ENCODE peak calls at places on chromosomes 6 and 20, in six cellular contexts. U, H, N, C, X and S are unnamed samples.

GRCh38 chr6:158445426-158446085 is 114.3 kb upstream of the TMEM181 start:
- DNase-seq in U (no peak), H (no peak), N (no peak), C (no peak), X (no peak), S (no peak)

GRCh38 chr6:14452567-14453527 is 335.3 kb downstream of the CD83 start:
- DNase-seq in U (no peak), H (no peak), N (no peak), C (no peak), X (no peak), S (no peak)

GRCh38 chr20:41951615-41952014 is 333.4 kb upstream of the CHD6 start:
- DNase-seq in U (no peak), H (no peak), N (no peak), C (no peak), X (no peak), S (no peak)

GRCh38 chr6:133688705-133689492 is 200.0 kb upstream of the TCF21 start:
- DNase-seq in U (no peak), H (no peak), N (no peak), C (no peak), X (no peak), S (no peak)

GRCh38 chr20:51562334-51563140 is 20.0 kb upstream of the NFATC2 start:
- DNase-seq in U (peak), H (peak), N (peak), C (peak), X (peak), S (peak)

GRCh38 chr20:21048841-21049273 is 57.3 kb downstream of the LINC00237 start:
- DNase-seq in U (no peak), H (no peak), N (no peak), C (peak), X (peak), S (no peak)

GRCh38 chr20:45998337-45998736 is 10.4 kb upstream of the MMP9 start:
- DNase-seq in U (no peak), H (no peak), N (no peak), C (no peak), X (peak), S (no peak)

GRCh38 chr6:66771626-66772025 is 1064.6 kb upstream of the EYS start:
- DNase-seq in U (no peak), H (no peak), N (no peak), C (no peak), X (no peak), S (no peak)

GRCh38 chr20:10077081-10077471 is 42.3 kb downstream of the ANKEF1 start:
- DNase-seq in U (no peak), H (no peak), N (no peak), C (no peak), X (no peak), S (no peak)

GRCh38 chr6:164085552-164086325 is 671.2 kb downstream of the QKI start:
- DNase-seq in U (peak), H (peak), N (no peak), C (no peak), X (no peak), S (no peak)

GRCh38 chr20:4722993-4723392 is 1.3 kb downstream of the PRND start:
- DNase-seq in U (no peak), H (no peak), N (no peak), C (no peak), X (no peak), S (no peak)

GRCh38 chr6:88871498-88871897 is 91.9 kb downstream of the RNGTT start:
- DNase-seq in U (no peak), H (no peak), N (no peak), C (no peak), X (no peak), S (no peak)

GRCh38 chr6:75098709-75099108 is 107.1 kb downstream of the COL12A1 start:
- DNase-seq in U (no peak), H (peak), N (peak), C (peak), X (peak), S (no peak)

GRCh38 chr20:19850190-19850533 is 92.1 kb downstream of the RIN2 start:
- DNase-seq in U (no peak), H (no peak), N (no peak), C (no peak), X (no peak), S (no peak)

GRCh38 chr6:104326173-104327001 is 533.3 kb downstream of the HACE1 start:
- DNase-seq in U (no peak), H (no peak), N (no peak), C (no peak), X (no peak), S (no peak)

GRCh38 chr20:37218431-37218830 is 39.1 kb upstream of the MROH8 start:
- DNase-seq in U (no peak), H (no peak), N (no peak), C (no peak), X (no peak), S (no peak)

GRCh38 chr20:37388831-37389230 is 42.9 kb downstream of the SRC start:
- DNase-seq in U (no peak), H (no peak), N (no peak), C (no peak), X (peak), S (peak)

GRCh38 chr6:110265273-110265672 is 85.0 kb downstream of the CDC40 start:
- DNase-seq in U (no peak), H (no peak), N (no peak), C (no peak), X (no peak), S (no peak)

GRCh38 chr6:91407706-91408105 is 820.8 kb upstream of the MAP3K7 start:
- DNase-seq in U (no peak), H (no peak), N (no peak), C (no peak), X (no peak), S (no peak)

GRCh38 chr6:2516059-2516458 is 234.7 kb downstream of the MYLK4 start:
- DNase-seq in U (no peak), H (no peak), N (no peak), C (no peak), X (no peak), S (no peak)

GRCh38 chr6:44342489-44342888 is at the start of gene SPATS1:
- DNase-seq in U (peak), H (peak), N (no peak), C (no peak), X (no peak), S (no peak)

GRCh38 chr6:114063956-114064355 is 93.0 kb upstream of the HDAC2 start:
- DNase-seq in U (no peak), H (no peak), N (peak), C (no peak), X (no peak), S (no peak)

GRCh38 chr6:116280161-116280959 is 630 bp upstream of the TSPYL1 start:
- DNase-seq in U (no peak), H (no peak), N (peak), C (no peak), X (no peak), S (no peak)

GRCh38 chr6:131792091-131792496 is 15.7 kb upstream of the ENPP1 start:
- DNase-seq in U (no peak), H (no peak), N (peak), C (no peak), X (no peak), S (no peak)

GRCh38 chr6:129501401-129502051 is 208.5 kb downstream of the ARHGAP18 start:
- DNase-seq in U (no peak), H (no peak), N (peak), C (no peak), X (no peak), S (no peak)

GRCh38 chr20:39473533-39473932 is 511.4 kb downstream of the DHX35 start:
- DNase-seq in U (no peak), H (no peak), N (no peak), C (no peak), X (no peak), S (no peak)

GRCh38 chr6:131173680-131174079 is 38.4 kb downstream of the AKAP7 start:
- DNase-seq in U (no peak), H (no peak), N (peak), C (no peak), X (no peak), S (no peak)

GRCh38 chr6:17474289-17474688 is 80.9 kb downstream of the CAP2 start:
- DNase-seq in U (no peak), H (no peak), N (no peak), C (no peak), X (no peak), S (no peak)

GRCh38 chr6:17475845-17476244 is 82.5 kb downstream of the CAP2 start:
- DNase-seq in U (no peak), H (no peak), N (no peak), C (no peak), X (no peak), S (no peak)

GRCh38 chr6:17477356-17477755 is 84.0 kb downstream of the CAP2 start:
- DNase-seq in U (no peak), H (no peak), N (no peak), C (no peak), X (no peak), S (no peak)

GRCh38 chr6:17478223-17478907 is 85.0 kb downstream of the CAP2 start:
- DNase-seq in U (no peak), H (peak), N (no peak), C (no peak), X (no peak), S (no peak)

GRCh38 chr6:17476506-17476905 is 83.1 kb downstream of the CAP2 start:
- DNase-seq in U (no peak), H (peak), N (no peak), C (no peak), X (no peak), S (no peak)
- TF ChIP-seq POLR2A in U (no peak), H (no peak), N (no peak), C (no peak), X (no peak), S (no peak)

GRCh38 chr6:73519943-73520687 is 717 bp downstream of the EEF1A1 start:
- DNase-seq in U (peak), H (peak), N (peak), C (no peak), X (peak), S (peak)

GRCh38 chr6:73513496-73513854 is 7.4 kb downstream of the EEF1A1 start:
- DNase-seq in U (no peak), H (no peak), N (peak), C (no peak), X (no peak), S (no peak)

GRCh38 chr6:73514746-73515110 is 6.1 kb downstream of the EEF1A1 start:
- DNase-seq in U (no peak), H (no peak), N (peak), C (no peak), X (no peak), S (no peak)

GRCh38 chr6:73515204-73516101 is 5.4 kb downstream of the EEF1A1 start:
- DNase-seq in U (no peak), H (no peak), N (peak), C (no peak), X (no peak), S (no peak)

GRCh38 chr6:73516712-73517489 is 3.9 kb downstream of the EEF1A1 start:
- DNase-seq in U (no peak), H (no peak), N (peak), C (no peak), X (no peak), S (no peak)
- TF ChIP-seq POLR2A in U (no peak), H (no peak), N (peak), C (no peak), X (peak), S (no peak)

DNA sequence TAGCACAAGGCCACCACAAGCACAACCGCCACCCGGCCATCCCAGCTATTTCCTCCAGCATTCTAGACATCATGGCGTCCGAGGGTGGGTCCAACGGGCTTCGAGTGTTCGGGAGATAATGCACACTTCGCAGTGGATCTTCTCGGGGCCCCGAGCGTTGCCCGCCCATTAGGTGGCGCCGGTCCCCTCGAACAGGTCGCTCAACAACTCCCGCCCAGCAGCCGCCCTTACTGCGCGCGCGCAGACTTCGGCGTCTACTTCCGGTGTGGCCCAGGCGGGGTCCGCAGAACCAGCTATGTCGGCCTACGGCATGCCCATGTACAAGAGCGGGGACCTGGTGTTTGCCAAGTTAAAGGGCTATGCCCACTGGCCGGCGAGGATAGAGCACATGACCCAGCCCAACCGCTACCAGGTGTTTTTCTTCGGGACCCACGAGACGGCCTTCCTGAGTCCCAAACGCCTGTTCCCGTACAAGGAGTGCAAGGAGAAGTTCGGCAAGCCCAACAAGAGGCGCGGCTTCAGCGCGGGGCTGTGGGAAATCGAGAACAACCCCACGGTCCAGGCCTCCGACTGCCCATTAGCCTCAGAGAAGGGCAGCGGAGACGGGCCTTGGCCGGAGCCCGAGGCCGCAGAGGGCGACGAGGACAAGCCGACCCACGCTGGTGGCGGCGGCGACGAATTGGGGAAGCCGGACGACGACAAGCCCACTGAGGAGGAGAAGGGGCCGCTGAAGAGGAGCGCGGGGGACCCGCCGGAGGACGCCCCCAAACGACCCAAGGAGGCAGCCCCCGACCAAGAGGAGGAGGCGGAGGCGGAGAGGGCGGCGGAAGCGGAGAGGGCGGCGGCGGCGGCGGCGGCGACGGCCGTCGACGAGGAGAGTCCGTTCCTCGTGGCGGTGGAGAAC is at the start of gene HDGFL1:
- DNase-seq in U (peak), H (peak), N (no peak), C (no peak), X (no peak), S (no peak)
- TF ChIP-seq POLR2A in U (no peak), H (no peak), N (no peak), C (no peak), X (no peak), S (no peak)

GRCh38 chr6:4340544-4340943 is 205.2 kb upstream of the ECI2 start:
- DNase-seq in U (no peak), H (no peak), N (no peak), C (no peak), X (no peak), S (no peak)
- TF ChIP-seq POLR2A in U (no peak), H (no peak), N (no peak), C (no peak), X (no peak), S (no peak)

DNA sequence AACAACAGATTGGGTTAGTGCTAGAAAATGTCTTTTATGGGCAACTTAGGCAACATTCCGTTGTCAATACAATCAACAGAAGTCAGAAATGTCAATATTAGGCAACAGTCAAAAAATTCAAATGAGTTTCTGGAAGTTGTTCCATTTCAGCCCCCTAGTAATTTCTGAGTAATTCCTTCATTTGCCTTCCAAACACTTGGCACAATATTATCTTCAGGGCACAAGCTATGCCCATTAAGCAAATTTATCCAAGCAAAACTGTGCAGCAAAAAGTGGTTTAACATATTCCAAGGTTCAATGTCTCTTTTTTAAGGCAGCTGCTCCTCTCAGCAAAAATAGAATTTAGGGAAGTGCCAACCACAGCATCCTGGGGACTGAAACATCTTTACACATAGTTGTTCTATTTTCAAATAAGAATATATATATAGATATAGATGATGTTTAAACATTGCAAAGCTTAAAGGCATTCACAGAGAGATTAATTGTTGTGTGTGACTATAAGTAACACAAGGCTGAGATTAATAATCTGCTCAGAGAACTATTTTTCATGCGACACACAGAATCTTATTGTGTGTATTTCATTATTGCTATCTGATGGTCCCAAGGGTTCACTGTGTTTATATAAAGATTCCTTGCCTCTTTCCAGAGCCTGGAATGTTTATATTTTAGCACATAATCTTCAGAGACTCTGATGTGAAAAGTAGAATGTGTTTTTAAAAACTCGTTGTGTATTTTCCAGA is 75.2 kb upstream of the ADTRP start:
- DNase-seq in U (no peak), H (no peak), N (peak), C (no peak), X (no peak), S (no peak)
- TF ChIP-seq POLR2A in U (no peak), H (no peak), N (no peak), C (no peak), X (no peak), S (no peak)

GRCh38 chr6:125953502-125953875 is 3.1 kb upstream of the HINT3 start:
- DNase-seq in U (peak), H (no peak), N (no peak), C (no peak), X (no peak), S (no peak)

GRCh38 chr6:125957845-125958244 is 1.3 kb downstream of the HINT3 start:
- DNase-seq in U (no peak), H (no peak), N (peak), C (no peak), X (no peak), S (no peak)

GRCh38 chr6:125957391-125957693 is 772 bp downstream of the HINT3 start:
- DNase-seq in U (no peak), H (no peak), N (no peak), C (no peak), X (no peak), S (no peak)

GRCh38 chr6:125954735-125955410 is 1.7 kb upstream of the HINT3 start:
- DNase-seq in U (no peak), H (no peak), N (no peak), C (no peak), X (no peak), S (no peak)

DNA sequence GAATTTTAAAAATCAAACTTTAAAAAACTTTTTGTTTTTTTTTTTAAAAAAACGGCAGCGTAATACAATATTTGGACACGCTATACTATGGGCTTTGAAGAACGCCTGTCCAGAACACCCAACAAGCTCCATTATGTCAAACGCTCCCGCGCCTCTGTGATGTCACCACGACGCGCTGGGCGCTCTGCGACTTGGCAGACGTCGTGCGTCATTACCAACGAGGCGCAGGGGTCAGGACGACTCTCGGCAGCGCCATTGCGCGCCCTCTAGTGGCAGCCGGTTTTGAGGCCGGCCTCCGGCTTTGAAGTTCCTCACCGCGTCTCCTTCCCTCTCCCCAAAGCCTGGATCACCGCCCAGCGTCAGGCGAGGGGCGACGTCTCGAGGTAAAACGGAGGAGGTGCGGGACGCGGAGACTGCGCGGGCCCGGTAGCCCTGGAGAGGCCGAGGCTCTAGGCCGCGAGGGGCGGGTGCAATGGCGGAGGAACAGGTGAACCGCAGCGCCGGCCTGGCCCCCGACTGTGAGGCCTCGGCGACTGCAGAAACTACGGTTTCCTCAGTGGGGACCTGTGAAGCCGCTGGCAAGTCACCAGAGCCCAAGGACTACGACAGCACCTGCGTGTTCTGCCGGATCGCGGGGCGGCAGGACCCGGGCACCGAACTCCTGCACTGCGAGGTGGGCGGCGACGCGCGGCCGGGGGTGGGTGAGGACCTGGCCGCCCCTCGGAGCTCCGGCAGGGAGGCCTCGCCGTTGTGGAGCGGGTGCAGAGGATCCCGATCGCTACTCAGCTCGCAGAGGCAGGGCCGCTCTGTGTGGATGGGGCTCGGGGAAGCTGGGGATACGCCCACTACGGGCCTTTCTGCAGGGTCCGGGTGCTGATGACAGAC is at the start of gene HINT3:
- DNase-seq in U (peak), H (peak), N (peak), C (peak), X (peak), S (peak)
- TF ChIP-seq POLR2A in U (no peak), H (peak), N (peak), C (no peak), X (peak), S (no peak)

GRCh38 chr6:33632603-33633039 is 11.5 kb downstream of the ITPR3 start:
- DNase-seq in U (no peak), H (no peak), N (no peak), C (peak), X (no peak), S (peak)
- TF ChIP-seq POLR2A in U (no peak), H (no peak), N (no peak), C (no peak), X (no peak), S (no peak)